ENCODE peak calls at places on chromosome 22, in six cellular contexts. U is BE2C; H is lower lobe of right lung; T is A549; Y is naive thymus-derived CD4-positive, alpha-beta T cell; M is kidney. Q is an unnamed sample.

GRCh38 chr22:31075961-31076360 is 5.2 kb upstream of the SMTN start:
- DNase-seq in U (no peak), H (peak; percentile 69), T (no peak), Y (no peak), M (peak; percentile 95), Q (no peak)

GRCh38 chr22:30869996-30870395 is 98.6 kb downstream of the MORC2 start:
- DNase-seq in U (no peak), H (peak; percentile 28), T (no peak), Y (no peak), M (peak; percentile 53), Q (peak; percentile 25)

GRCh38 chr22:46011627-46012181 is 34.7 kb upstream of the WNT7B start:
- DNase-seq in U (peak; percentile 23), H (peak; percentile 37), T (no peak), Y (no peak), M (peak; percentile 79), Q (no peak)

GRCh38 chr22:25048659-25049657 is 96.4 kb downstream of the KIAA1671 start:
- DNase-seq in U (peak; percentile 76), H (peak; percentile 72), T (peak; percentile 64), Y (peak; percentile 59), M (peak; percentile 76), Q (peak; percentile 88)

GRCh38 chr22:38201718-38202436 is at the start of gene MAFF:
- DNase-seq in U (peak; percentile 97), H (peak; percentile 98), T (peak; percentile 64), Y (peak; percentile 67), M (peak; percentile 99), Q (peak; percentile 99)

GRCh38 chr22:41619979-41620645 is 731 bp downstream of the DESI1 start:
- DNase-seq in U (peak; percentile 64), H (peak; percentile 67), T (no peak), Y (peak; percentile 30), M (peak; percentile 84), Q (peak; percentile 86)

GRCh38 chr22:40635008-40635939 is 1.2 kb downstream of the MRTFA start:
- DNase-seq in U (no peak), H (no peak), T (no peak), Y (no peak), M (no peak), Q (peak; percentile 21)

GRCh38 chr22:31917227-31917921 is 27.0 kb upstream of the YWHAH start:
- DNase-seq in U (no peak), H (peak; percentile 58), T (no peak), Y (no peak), M (no peak), Q (no peak)

GRCh38 chr22:20569059-20570058 is 61.9 kb downstream of the MED15 start:
- DNase-seq in U (no peak), H (peak; percentile 90), T (peak; percentile 87), Y (peak; percentile 91), M (peak; percentile 92), Q (no peak)

GRCh38 chr22:26536762-26537134 is 24.5 kb upstream of the TFIP11 start:
- DNase-seq in U (no peak), H (no peak), T (no peak), Y (no peak), M (no peak), Q (no peak)

GRCh38 chr22:29369460-29369859 is 18.9 kb downstream of the AP1B1 start:
- DNase-seq in U (peak; percentile 22), H (peak; percentile 65), T (no peak), Y (no peak), M (no peak), Q (peak; percentile 87)

GRCh38 chr22:45934659-45935341 is 42.2 kb downstream of the WNT7B start:
- DNase-seq in U (peak; percentile 73), H (no peak), T (peak; percentile 85), Y (no peak), M (peak; percentile 91), Q (no peak)

GRCh38 chr22:19507534-19507861 is 16.7 kb downstream of the CLDN5 start:
- DNase-seq in U (no peak), H (no peak), T (no peak), Y (no peak), M (no peak), Q (no peak)

GRCh38 chr22:48551061-48551460 is 1276.6 kb downstream of the BRD1 start:
- DNase-seq in U (no peak), H (no peak), T (no peak), Y (no peak), M (no peak), Q (no peak)
- H3K9me3 ChIP-seq in U (no peaks in the 10 kb centered on the region), H (no peaks in the 10 kb centered on the region), T (no peaks in the 10 kb centered on the region), Y (no peaks in the 10 kb centered on the region), M (no peaks in the 10 kb centered on the region), Q (no peaks in the 10 kb centered on the region)

DNA sequence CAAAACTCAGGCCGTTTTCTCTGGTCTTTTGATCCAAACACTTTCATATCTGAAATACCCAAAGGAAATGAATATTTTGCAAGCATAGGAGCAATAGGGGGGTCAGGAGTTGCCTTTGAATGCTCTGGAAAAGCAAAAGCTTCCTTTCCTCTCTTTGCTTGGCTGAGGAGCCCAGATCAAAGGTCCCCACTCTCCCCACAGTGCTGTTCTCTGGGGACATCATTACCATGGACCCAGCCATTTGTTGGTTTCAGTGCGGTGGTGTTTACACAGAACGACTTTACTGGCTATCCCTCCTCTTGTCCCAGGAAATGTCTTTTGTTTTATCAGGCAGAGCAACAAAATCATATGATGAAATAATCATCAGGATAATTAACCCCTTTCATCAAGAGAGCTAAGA is 1089.1 kb downstream of the TBC1D22A start:
- DNase-seq in U (no peak), H (no peak), T (no peak), Y (no peak), M (no peak), Q (no peak)
- H3K9me3 ChIP-seq in U (no peaks in the 10 kb centered on the region), H (no peaks in the 10 kb centered on the region), T (no peaks in the 10 kb centered on the region), Y (no peaks in the 10 kb centered on the region), M (no peaks in the 10 kb centered on the region), Q (no peaks in the 10 kb centered on the region)

GRCh38 chr22:48828688-48829087 is 999.0 kb downstream of the BRD1 start:
- DNase-seq in U (no peak), H (no peak), T (no peak), Y (no peak), M (peak; percentile 43), Q (no peak)

GRCh38 chr22:48829908-48830307 is 997.8 kb downstream of the BRD1 start:
- DNase-seq in U (no peak), H (no peak), T (no peak), Y (no peak), M (peak; percentile 55), Q (no peak)

GRCh38 chr22:48826546-48826945 is 1001.1 kb downstream of the BRD1 start:
- DNase-seq in U (no peak), H (no peak), T (no peak), Y (no peak), M (peak; percentile 65), Q (no peak)

GRCh38 chr22:48827228-48827810 is 1000.4 kb downstream of the BRD1 start:
- DNase-seq in U (no peak), H (no peak), T (no peak), Y (no peak), M (peak; percentile 63), Q (no peak)

GRCh38 chr22:48827904-48828555 is 999.6 kb downstream of the BRD1 start:
- DNase-seq in U (no peak), H (no peak), T (no peak), Y (no peak), M (peak; percentile 88), Q (peak; percentile 39)
- H3K9me3 ChIP-seq in U (no peaks in the 10 kb centered on the region), H (peaks cover 8% of the 10 kb centered on the region), T (no peaks in the 10 kb centered on the region), Y (no peaks in the 10 kb centered on the region), M (peaks cover 6% of the 10 kb centered on the region), Q (no peaks in the 10 kb centered on the region)

DNA sequence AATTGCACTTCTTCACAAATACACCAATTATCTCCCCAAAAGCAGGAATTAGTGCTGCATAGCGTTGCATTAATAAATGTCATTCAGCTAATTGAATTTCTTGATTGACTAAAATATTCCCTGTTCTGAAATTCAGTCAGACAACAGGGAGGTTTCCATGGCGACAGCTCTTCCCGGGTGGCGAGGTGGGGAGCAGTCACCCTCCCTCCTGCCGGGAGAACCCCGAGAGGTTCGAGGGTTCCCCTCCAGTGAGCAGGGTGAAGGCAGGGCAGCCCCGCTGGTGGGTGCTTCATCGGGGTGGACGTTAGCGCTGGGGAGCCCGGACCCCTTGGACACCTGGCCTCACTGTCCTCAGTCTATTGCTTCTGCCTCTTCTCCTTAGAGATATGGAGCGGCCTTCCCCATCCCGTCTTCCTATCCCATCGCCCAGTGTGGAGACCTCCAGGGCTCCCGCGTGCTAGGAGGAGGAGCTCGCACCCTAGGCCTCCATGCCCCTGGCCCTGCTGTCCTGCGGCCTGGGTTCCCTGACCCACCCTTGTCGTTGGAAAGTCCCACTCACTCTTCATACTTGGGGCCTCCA is 983.5 kb downstream of the BRD1 start:
- DNase-seq in U (no peak), H (no peak), T (no peak), Y (no peak), M (peak; percentile 43), Q (no peak)
- H3K9me3 ChIP-seq in U (no peaks in the 10 kb centered on the region), H (no peaks in the 10 kb centered on the region), T (no peaks in the 10 kb centered on the region), Y (no peaks in the 10 kb centered on the region), M (no peaks in the 10 kb centered on the region), Q (no peaks in the 10 kb centered on the region)

GRCh38 chr22:47600791-47601400 is 838.4 kb downstream of the TBC1D22A start:
- DNase-seq in U (no peak), H (no peak), T (no peak), Y (no peak), M (no peak), Q (no peak)

GRCh38 chr22:47601666-47602065 is 839.2 kb downstream of the TBC1D22A start:
- DNase-seq in U (no peak), H (no peak), T (no peak), Y (no peak), M (no peak), Q (peak; percentile 9)

GRCh38 chr22:47599753-47600152 is 837.3 kb downstream of the TBC1D22A start:
- DNase-seq in U (no peak), H (no peak), T (no peak), Y (no peak), M (no peak), Q (no peak)

GRCh38 chr22:47598864-47599263 is 836.4 kb downstream of the TBC1D22A start:
- DNase-seq in U (no peak), H (no peak), T (no peak), Y (no peak), M (no peak), Q (peak; percentile 11)

DNA sequence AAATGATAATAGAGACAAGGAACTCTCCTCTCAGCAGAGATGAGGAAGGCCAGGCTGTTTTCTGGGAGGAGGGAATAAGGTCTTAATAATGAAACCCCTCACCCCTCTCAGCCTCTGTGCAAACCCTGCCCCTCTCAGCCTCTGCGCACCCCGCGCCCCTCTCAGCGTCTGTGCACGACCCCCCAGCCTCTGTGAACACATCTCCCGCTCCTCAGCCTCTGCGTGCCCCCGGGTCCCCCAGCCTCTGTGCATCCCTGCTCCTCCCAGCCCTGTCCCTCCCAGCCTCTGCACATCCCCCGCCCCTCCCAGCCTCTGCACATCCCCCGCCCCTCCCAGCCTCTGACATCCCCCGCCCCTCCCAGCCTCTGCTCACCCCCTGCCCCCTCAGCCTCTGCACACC is 837.8 kb downstream of the TBC1D22A start:
- DNase-seq in U (no peak), H (no peak), T (no peak), Y (no peak), M (no peak), Q (no peak)
- H3K9me3 ChIP-seq in U (no peaks in the 10 kb centered on the region), H (no peaks in the 10 kb centered on the region), T (no peaks in the 10 kb centered on the region), Y (no peaks in the 10 kb centered on the region), M (no peaks in the 10 kb centered on the region), Q (peaks cover 20% of the 10 kb centered on the region)

DNA sequence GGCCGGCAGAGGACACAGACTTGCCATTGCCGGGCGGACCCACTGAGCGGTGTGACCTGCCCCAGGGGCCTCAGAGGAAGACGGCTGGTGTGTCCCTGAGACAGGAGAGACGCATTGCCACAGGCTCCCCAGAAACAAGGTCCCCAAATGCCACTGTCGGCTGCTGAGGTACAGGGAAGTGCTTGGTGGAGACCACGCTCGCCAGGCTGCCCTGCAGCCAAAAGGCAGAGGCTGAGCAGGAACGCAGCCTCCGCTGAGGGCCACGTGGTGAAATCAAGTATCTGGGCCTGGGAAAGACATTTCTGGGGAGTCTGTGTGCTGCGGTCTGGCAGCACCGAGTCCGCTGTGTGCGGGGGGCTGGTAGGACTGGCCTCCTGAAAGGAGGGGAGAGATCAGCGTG is 794.9 kb downstream of the BRD1 start:
- DNase-seq in U (no peak), H (no peak), T (no peak), Y (no peak), M (peak; percentile 53), Q (no peak)
- H3K9me3 ChIP-seq in U (no peaks in the 10 kb centered on the region), H (no peaks in the 10 kb centered on the region), T (no peaks in the 10 kb centered on the region), Y (no peaks in the 10 kb centered on the region), M (no peaks in the 10 kb centered on the region), Q (no peaks in the 10 kb centered on the region)